ENCODE peak calls at places on chromosome 14, in six cellular contexts. One of them, this sample, is unnamed.

GRCh38 chr14:102937331-102938175 is 15.1 kb downstream of the AMN start:
- DNase-seq in BJ: no peak
- DNase-seq in neural progenitor cell: no peak
- DNase-seq in brain microvascular endothelial cell: no peak
- DNase-seq in CD8-positive, alpha-beta T cell: no peak
- DNase-seq in fibroblast of lung: no peak
- DNase-seq in this sample: no peak

GRCh38 chr14:34935552-34935951 is 47.2 kb upstream of the SRP54 start:
- DNase-seq in BJ: no peak
- DNase-seq in neural progenitor cell: no peak
- DNase-seq in brain microvascular endothelial cell: no peak
- DNase-seq in CD8-positive, alpha-beta T cell: no peak
- DNase-seq in fibroblast of lung: no peak
- DNase-seq in this sample: no peak

GRCh38 chr14:93107383-93107782 is 8.3 kb downstream of the ITPK1 start:
- DNase-seq in BJ: no peak
- DNase-seq in neural progenitor cell: no peak
- DNase-seq in brain microvascular endothelial cell: no peak
- DNase-seq in CD8-positive, alpha-beta T cell: no peak
- DNase-seq in fibroblast of lung: no peak
- DNase-seq in this sample: no peak

GRCh38 chr14:49294736-49295135 is 291.4 kb downstream of the RPS29 start:
- DNase-seq in BJ: no peak
- DNase-seq in neural progenitor cell: peak; percentile 23
- DNase-seq in brain microvascular endothelial cell: no peak
- DNase-seq in CD8-positive, alpha-beta T cell: no peak
- DNase-seq in fibroblast of lung: no peak
- DNase-seq in this sample: no peak

GRCh38 chr14:36339817-36340216 is 19.4 kb upstream of the MBIP start:
- DNase-seq in BJ: no peak
- DNase-seq in neural progenitor cell: no peak
- DNase-seq in brain microvascular endothelial cell: no peak
- DNase-seq in CD8-positive, alpha-beta T cell: no peak
- DNase-seq in fibroblast of lung: no peak
- DNase-seq in this sample: no peak

GRCh38 chr14:64937821-64938193 is 4.7 kb downstream of the GPX2 start:
- DNase-seq in BJ: no peak
- DNase-seq in neural progenitor cell: no peak
- DNase-seq in brain microvascular endothelial cell: no peak
- DNase-seq in CD8-positive, alpha-beta T cell: no peak
- DNase-seq in fibroblast of lung: no peak
- DNase-seq in this sample: no peak

GRCh38 chr14:106766145-106766544 is 1239.8 kb downstream of the TMEM121 start:
- DNase-seq in BJ: no peak
- DNase-seq in neural progenitor cell: no peak
- DNase-seq in brain microvascular endothelial cell: no peak
- DNase-seq in CD8-positive, alpha-beta T cell: no peak
- DNase-seq in fibroblast of lung: no peak
- DNase-seq in this sample: no peak

GRCh38 chr14:40697221-40697620 is 909.5 kb upstream of the LRFN5 start:
- DNase-seq in BJ: no peak
- DNase-seq in neural progenitor cell: no peak
- DNase-seq in brain microvascular endothelial cell: no peak
- DNase-seq in CD8-positive, alpha-beta T cell: no peak
- DNase-seq in fibroblast of lung: no peak
- DNase-seq in this sample: no peak

GRCh38 chr14:38171197-38171596 is 36.5 kb upstream of the SSTR1 start:
- DNase-seq in BJ: peak; percentile 21
- DNase-seq in neural progenitor cell: no peak
- DNase-seq in brain microvascular endothelial cell: no peak
- DNase-seq in CD8-positive, alpha-beta T cell: no peak
- DNase-seq in fibroblast of lung: no peak
- DNase-seq in this sample: no peak

GRCh38 chr14:70886421-70887206 is 20.6 kb upstream of the PCNX1 start:
- DNase-seq in BJ: no peak
- DNase-seq in neural progenitor cell: no peak
- DNase-seq in brain microvascular endothelial cell: no peak
- DNase-seq in CD8-positive, alpha-beta T cell: no peak
- DNase-seq in fibroblast of lung: no peak
- DNase-seq in this sample: no peak

GRCh38 chr14:22980672-22981089 is 1.7 kb downstream of the AJUBA start:
- DNase-seq in BJ: no peak
- DNase-seq in neural progenitor cell: peak; percentile 87
- DNase-seq in brain microvascular endothelial cell: no peak
- DNase-seq in CD8-positive, alpha-beta T cell: peak; percentile 9
- DNase-seq in fibroblast of lung: no peak
- DNase-seq in this sample: peak; percentile 69

GRCh38 chr14:95361373-95362179 is 41.9 kb upstream of the CLMN start:
- DNase-seq in BJ: no peak
- DNase-seq in neural progenitor cell: peak; percentile 60
- DNase-seq in brain microvascular endothelial cell: no peak
- DNase-seq in CD8-positive, alpha-beta T cell: no peak
- DNase-seq in fibroblast of lung: peak; percentile 6
- DNase-seq in this sample: peak; percentile 51

GRCh38 chr14:103260629-103261124 is 73.4 kb upstream of the EIF5 start:
- DNase-seq in BJ: no peak
- DNase-seq in neural progenitor cell: no peak
- DNase-seq in brain microvascular endothelial cell: peak; percentile 28
- DNase-seq in CD8-positive, alpha-beta T cell: no peak
- DNase-seq in fibroblast of lung: peak; percentile 44
- DNase-seq in this sample: peak; percentile 92

GRCh38 chr14:59337151-59337611 is 128.0 kb downstream of the GPR135 start:
- DNase-seq in BJ: no peak
- DNase-seq in neural progenitor cell: peak; percentile 15
- DNase-seq in brain microvascular endothelial cell: no peak
- DNase-seq in CD8-positive, alpha-beta T cell: no peak
- DNase-seq in fibroblast of lung: peak; percentile 85
- DNase-seq in this sample: no peak

GRCh38 chr14:93065272-93065730 is 50.4 kb downstream of the ITPK1 start:
- DNase-seq in BJ: no peak
- DNase-seq in neural progenitor cell: no peak
- DNase-seq in brain microvascular endothelial cell: no peak
- DNase-seq in CD8-positive, alpha-beta T cell: no peak
- DNase-seq in fibroblast of lung: no peak
- DNase-seq in this sample: no peak

GRCh38 chr14:51019089-51019488 is 74.8 kb upstream of the PYGL start:
- DNase-seq in BJ: no peak
- DNase-seq in neural progenitor cell: no peak
- DNase-seq in brain microvascular endothelial cell: no peak
- DNase-seq in CD8-positive, alpha-beta T cell: no peak
- DNase-seq in fibroblast of lung: peak; percentile 17
- DNase-seq in this sample: no peak

GRCh38 chr14:23164250-23164649 is 19.2 kb downstream of the SLC7A8 start:
- DNase-seq in BJ: no peak
- DNase-seq in neural progenitor cell: no peak
- DNase-seq in brain microvascular endothelial cell: no peak
- DNase-seq in CD8-positive, alpha-beta T cell: no peak
- DNase-seq in fibroblast of lung: peak; percentile 39
- DNase-seq in this sample: no peak

GRCh38 chr14:49546766-49547165 is 39.4 kb downstream of the RPS29 start:
- DNase-seq in BJ: no peak
- DNase-seq in neural progenitor cell: peak; percentile 2
- DNase-seq in brain microvascular endothelial cell: no peak
- DNase-seq in CD8-positive, alpha-beta T cell: no peak
- DNase-seq in fibroblast of lung: no peak
- DNase-seq in this sample: no peak

GRCh38 chr14:56244138-56244789 is 126.1 kb downstream of the PELI2 start:
- DNase-seq in BJ: peak; percentile 78
- DNase-seq in neural progenitor cell: no peak
- DNase-seq in brain microvascular endothelial cell: peak; percentile 23
- DNase-seq in CD8-positive, alpha-beta T cell: no peak
- DNase-seq in fibroblast of lung: peak; percentile 94
- DNase-seq in this sample: no peak

GRCh38 chr14:95281560-95282176 is 38.0 kb downstream of the CLMN start:
- DNase-seq in BJ: no peak
- DNase-seq in neural progenitor cell: no peak
- DNase-seq in brain microvascular endothelial cell: no peak
- DNase-seq in CD8-positive, alpha-beta T cell: no peak
- DNase-seq in fibroblast of lung: no peak
- DNase-seq in this sample: no peak

GRCh38 chr14:100304825-100305445 is 1.3 kb downstream of the SLC25A29 start:
- DNase-seq in BJ: no peak
- DNase-seq in neural progenitor cell: peak; percentile 80
- DNase-seq in brain microvascular endothelial cell: no peak
- DNase-seq in CD8-positive, alpha-beta T cell: no peak
- DNase-seq in fibroblast of lung: no peak
- DNase-seq in this sample: peak; percentile 40

GRCh38 chr14:105617201-105617777 is 90.9 kb downstream of the TMEM121 start:
- DNase-seq in BJ: no peak
- DNase-seq in neural progenitor cell: no peak
- DNase-seq in brain microvascular endothelial cell: no peak
- DNase-seq in CD8-positive, alpha-beta T cell: no peak
- DNase-seq in fibroblast of lung: no peak
- DNase-seq in this sample: no peak

DNA sequence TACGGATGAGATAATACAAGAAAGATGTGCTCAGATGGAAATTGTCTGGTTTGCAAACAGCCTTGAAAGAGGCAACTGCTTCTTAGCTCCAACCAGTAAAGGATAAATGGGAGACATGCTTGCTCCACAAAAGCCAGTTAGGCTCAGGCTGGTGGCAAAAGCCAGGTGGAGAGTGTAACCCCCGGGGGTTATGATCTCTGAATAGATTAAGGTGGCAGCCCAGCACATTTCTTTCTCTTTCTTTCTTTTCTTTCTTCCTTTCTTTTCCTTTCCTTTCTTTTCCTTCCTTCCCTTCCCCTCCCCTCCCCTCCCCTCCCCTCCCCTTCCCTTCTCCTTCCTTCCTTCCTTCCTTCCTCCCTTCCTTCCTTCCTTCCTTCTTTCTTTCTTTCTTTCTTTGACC is 138.0 kb downstream of the KIF26A start:
- DNase-seq in BJ: no peak
- DNase-seq in neural progenitor cell: no peak
- DNase-seq in brain microvascular endothelial cell: no peak
- DNase-seq in CD8-positive, alpha-beta T cell: no peak
- DNase-seq in fibroblast of lung: no peak
- DNase-seq in this sample: no peak
- H3K36me3 ChIP-seq in BJ: no peaks in the 10 kb centered on the region
- H3K36me3 ChIP-seq in neural progenitor cell: no peaks in the 10 kb centered on the region
- H3K36me3 ChIP-seq in brain microvascular endothelial cell: no peaks in the 10 kb centered on the region
- H3K36me3 ChIP-seq in CD8-positive, alpha-beta T cell: no peaks in the 10 kb centered on the region
- H3K36me3 ChIP-seq in fibroblast of lung: no peaks in the 10 kb centered on the region
- H3K36me3 ChIP-seq in this sample: no peaks in the 10 kb centered on the region

GRCh38 chr14:30180219-30180618 is 252.6 kb upstream of the PRKD1 start:
- DNase-seq in BJ: no peak
- DNase-seq in neural progenitor cell: no peak
- DNase-seq in brain microvascular endothelial cell: no peak
- DNase-seq in CD8-positive, alpha-beta T cell: no peak
- DNase-seq in fibroblast of lung: peak; percentile 15
- DNase-seq in this sample: no peak

GRCh38 chr14:30191639-30192279 is 264.1 kb upstream of the PRKD1 start:
- DNase-seq in BJ: no peak
- DNase-seq in neural progenitor cell: no peak
- DNase-seq in brain microvascular endothelial cell: no peak
- DNase-seq in CD8-positive, alpha-beta T cell: no peak
- DNase-seq in fibroblast of lung: peak; percentile 34
- DNase-seq in this sample: no peak

GRCh38 chr14:30185832-30186231 is 258.2 kb upstream of the PRKD1 start:
- DNase-seq in BJ: no peak
- DNase-seq in neural progenitor cell: no peak
- DNase-seq in brain microvascular endothelial cell: no peak
- DNase-seq in CD8-positive, alpha-beta T cell: no peak
- DNase-seq in fibroblast of lung: no peak
- DNase-seq in this sample: no peak
- TF ChIP-seq CTCF in BJ: peak; percentile 15
- TF ChIP-seq CTCF in neural progenitor cell: peak; percentile 36
- TF ChIP-seq CTCF in brain microvascular endothelial cell: no peak
- TF ChIP-seq CTCF in CD8-positive, alpha-beta T cell: no peak
- TF ChIP-seq CTCF in fibroblast of lung: no peak
- TF ChIP-seq CTCF in this sample: peak; percentile 9

GRCh38 chr14:77040309-77040994 is 11.9 kb upstream of the IRF2BPL start:
- DNase-seq in BJ: peak; percentile 94
- DNase-seq in neural progenitor cell: peak; percentile 83
- DNase-seq in brain microvascular endothelial cell: peak; percentile 100
- DNase-seq in CD8-positive, alpha-beta T cell: peak; percentile 99
- DNase-seq in fibroblast of lung: peak; percentile 100
- DNase-seq in this sample: peak; percentile 91
- H3K4me3 ChIP-seq in BJ: peak overlapping the region; percentile 12
- H3K4me3 ChIP-seq in neural progenitor cell: peak overlapping the region; percentile 45
- H3K4me3 ChIP-seq in brain microvascular endothelial cell: peak overlapping the region; percentile 35
- H3K4me3 ChIP-seq in CD8-positive, alpha-beta T cell: peak overlapping the region; percentile 47
- H3K4me3 ChIP-seq in fibroblast of lung: no peak overlapping the region
- H3K4me3 ChIP-seq in this sample: peak overlapping the region; percentile 19

GRCh38 chr14:68908860-68909259 is 70.2 kb downstream of the ACTN1 start:
- DNase-seq in BJ: no peak
- DNase-seq in neural progenitor cell: no peak
- DNase-seq in brain microvascular endothelial cell: no peak
- DNase-seq in CD8-positive, alpha-beta T cell: no peak
- DNase-seq in fibroblast of lung: no peak
- DNase-seq in this sample: no peak
- H3K36me3 ChIP-seq in BJ: peaks cover 57% of the 10 kb centered on the region
- H3K36me3 ChIP-seq in neural progenitor cell: peaks cover 6% of the 10 kb centered on the region
- H3K36me3 ChIP-seq in brain microvascular endothelial cell: peaks cover 92% of the 10 kb centered on the region
- H3K36me3 ChIP-seq in CD8-positive, alpha-beta T cell: peaks cover 59% of the 10 kb centered on the region
- H3K36me3 ChIP-seq in fibroblast of lung: peaks cover 41% of the 10 kb centered on the region
- H3K36me3 ChIP-seq in this sample: peaks cover 56% of the 10 kb centered on the region